ENCODE peak calls at places on chromosome 13, in five cellular contexts. One of them, this sample, is unnamed.

GRCh38 chr13:64723735-64724134 is 2506.4 kb downstream of the PCDH9 start:
- DNase-seq in GM04504: peak; percentile 82
- DNase-seq in AG04450: peak; percentile 74
- DNase-seq in OCI-LY7: no peak
- DNase-seq in thoracic aorta: no peak
- DNase-seq in this sample: no peak

GRCh38 chr13:49635599-49636433 is 7.5 kb downstream of the ARL11 start:
- DNase-seq in GM04504: no peak
- DNase-seq in AG04450: peak; percentile 27
- DNase-seq in OCI-LY7: no peak
- DNase-seq in thoracic aorta: no peak
- DNase-seq in this sample: peak; percentile 52

GRCh38 chr13:113874579-113875428 is 10.9 kb upstream of the GAS6 start:
- DNase-seq in GM04504: no peak
- DNase-seq in AG04450: no peak
- DNase-seq in OCI-LY7: no peak
- DNase-seq in thoracic aorta: no peak
- DNase-seq in this sample: no peak

GRCh38 chr13:106533101-106533939 is 2.1 kb downstream of the EFNB2 start:
- DNase-seq in GM04504: peak; percentile 52
- DNase-seq in AG04450: peak; percentile 59
- DNase-seq in OCI-LY7: no peak
- DNase-seq in thoracic aorta: no peak
- DNase-seq in this sample: no peak

GRCh38 chr13:24270639-24271131 is 38.7 kb upstream of the C1QTNF9 start:
- DNase-seq in GM04504: peak; percentile 21
- DNase-seq in AG04450: no peak
- DNase-seq in OCI-LY7: no peak
- DNase-seq in thoracic aorta: no peak
- DNase-seq in this sample: peak; percentile 60

GRCh38 chr13:36090592-36090991 is 40.6 kb downstream of the DCLK1 start:
- DNase-seq in GM04504: no peak
- DNase-seq in AG04450: no peak
- DNase-seq in OCI-LY7: no peak
- DNase-seq in thoracic aorta: no peak
- DNase-seq in this sample: no peak

GRCh38 chr13:75402787-75403186 is 79.2 kb downstream of the TBC1D4 start:
- DNase-seq in GM04504: no peak
- DNase-seq in AG04450: no peak
- DNase-seq in OCI-LY7: no peak
- DNase-seq in thoracic aorta: no peak
- DNase-seq in this sample: no peak

GRCh38 chr13:44267966-44268365 is 105.7 kb upstream of the SERP2 start:
- DNase-seq in GM04504: no peak
- DNase-seq in AG04450: peak; percentile 36
- DNase-seq in OCI-LY7: no peak
- DNase-seq in thoracic aorta: no peak
- DNase-seq in this sample: no peak

GRCh38 chr13:44868397-44868796 is 120.9 kb downstream of the NUFIP1 start:
- DNase-seq in GM04504: no peak
- DNase-seq in AG04450: no peak
- DNase-seq in OCI-LY7: no peak
- DNase-seq in thoracic aorta: no peak
- DNase-seq in this sample: no peak

GRCh38 chr13:38902551-38902950 is 88.1 kb downstream of the STOML3 start:
- DNase-seq in GM04504: no peak
- DNase-seq in AG04450: no peak
- DNase-seq in OCI-LY7: no peak
- DNase-seq in thoracic aorta: no peak
- DNase-seq in this sample: no peak

GRCh38 chr13:112159575-112160547 is 92.9 kb downstream of the SOX1 start:
- DNase-seq in GM04504: no peak
- DNase-seq in AG04450: no peak
- DNase-seq in OCI-LY7: no peak
- DNase-seq in thoracic aorta: no peak
- DNase-seq in this sample: no peak

GRCh38 chr13:109105899-109106298 is 476.5 kb downstream of the MYO16 start:
- DNase-seq in GM04504: no peak
- DNase-seq in AG04450: peak; percentile 2
- DNase-seq in OCI-LY7: no peak
- DNase-seq in thoracic aorta: no peak
- DNase-seq in this sample: no peak

GRCh38 chr13:21078501-21078900 is 17.1 kb upstream of the LATS2 start:
- DNase-seq in GM04504: peak; percentile 40
- DNase-seq in AG04450: no peak
- DNase-seq in OCI-LY7: no peak
- DNase-seq in thoracic aorta: no peak
- DNase-seq in this sample: no peak

GRCh38 chr13:30338331-30338851 is 31.0 kb upstream of the KATNAL1 start:
- DNase-seq in GM04504: no peak
- DNase-seq in AG04450: no peak
- DNase-seq in OCI-LY7: no peak
- DNase-seq in thoracic aorta: no peak
- DNase-seq in this sample: no peak

GRCh38 chr13:23159205-23159586 is 21.6 kb upstream of the SGCG start:
- DNase-seq in GM04504: no peak
- DNase-seq in AG04450: no peak
- DNase-seq in OCI-LY7: no peak
- DNase-seq in thoracic aorta: no peak
- DNase-seq in this sample: no peak

GRCh38 chr13:44904982-44905381 is 84.3 kb downstream of the NUFIP1 start:
- DNase-seq in GM04504: peak; percentile 96
- DNase-seq in AG04450: peak; percentile 90
- DNase-seq in OCI-LY7: no peak
- DNase-seq in thoracic aorta: peak; percentile 16
- DNase-seq in this sample: no peak

GRCh38 chr13:65679240-65679639 is 1550.9 kb downstream of the PCDH9 start:
- DNase-seq in GM04504: no peak
- DNase-seq in AG04450: no peak
- DNase-seq in OCI-LY7: no peak
- DNase-seq in thoracic aorta: no peak
- DNase-seq in this sample: no peak

GRCh38 chr13:110756268-110756667 is 42.8 kb downstream of the ING1 start:
- DNase-seq in GM04504: no peak
- DNase-seq in AG04450: peak; percentile 57
- DNase-seq in OCI-LY7: no peak
- DNase-seq in thoracic aorta: no peak
- DNase-seq in this sample: no peak

GRCh38 chr13:98144501-98145350 is 1.8 kb downstream of the FARP1 start:
- DNase-seq in GM04504: no peak
- DNase-seq in AG04450: peak; percentile 43
- DNase-seq in OCI-LY7: no peak
- DNase-seq in thoracic aorta: no peak
- DNase-seq in this sample: no peak

GRCh38 chr13:65932587-65933239 is 1297.4 kb downstream of the PCDH9 start:
- DNase-seq in GM04504: no peak
- DNase-seq in AG04450: no peak
- DNase-seq in OCI-LY7: no peak
- DNase-seq in thoracic aorta: no peak
- DNase-seq in this sample: no peak

GRCh38 chr13:99809931-99810330 is 161.6 kb downstream of the ZIC5 start:
- DNase-seq in GM04504: no peak
- DNase-seq in AG04450: no peak
- DNase-seq in OCI-LY7: no peak
- DNase-seq in thoracic aorta: no peak
- DNase-seq in this sample: no peak

GRCh38 chr13:98486412-98486811 is 90.5 kb downstream of the STK24 start:
- DNase-seq in GM04504: no peak
- DNase-seq in AG04450: no peak
- DNase-seq in OCI-LY7: no peak
- DNase-seq in thoracic aorta: no peak
- DNase-seq in this sample: no peak

GRCh38 chr13:79448413-79448812 is 32.5 kb upstream of the NDFIP2 start:
- DNase-seq in GM04504: no peak
- DNase-seq in AG04450: no peak
- DNase-seq in OCI-LY7: no peak
- DNase-seq in thoracic aorta: no peak
- DNase-seq in this sample: no peak

GRCh38 chr13:33313504-33313903 is 27.9 kb upstream of the STARD13 start:
- DNase-seq in GM04504: no peak
- DNase-seq in AG04450: no peak
- DNase-seq in OCI-LY7: no peak
- DNase-seq in thoracic aorta: no peak
- DNase-seq in this sample: no peak

GRCh38 chr13:90217275-90217674 is 1130.2 kb upstream of the MIR17HG start:
- DNase-seq in GM04504: no peak
- DNase-seq in AG04450: no peak
- DNase-seq in OCI-LY7: no peak
- DNase-seq in thoracic aorta: no peak
- DNase-seq in this sample: no peak

GRCh38 chr13:45433381-45433790 is 15.2 kb upstream of the SLC25A30 start:
- DNase-seq in GM04504: no peak
- DNase-seq in AG04450: no peak
- DNase-seq in OCI-LY7: no peak
- DNase-seq in thoracic aorta: no peak
- DNase-seq in this sample: no peak

GRCh38 chr13:44651209-44651608 is 75.1 kb upstream of the TSC22D1 start:
- DNase-seq in GM04504: no peak
- DNase-seq in AG04450: no peak
- DNase-seq in OCI-LY7: no peak
- DNase-seq in thoracic aorta: no peak
- DNase-seq in this sample: no peak

GRCh38 chr13:110413311-110414040 is 106.4 kb downstream of the COL4A2 start:
- DNase-seq in GM04504: no peak
- DNase-seq in AG04450: no peak
- DNase-seq in OCI-LY7: no peak
- DNase-seq in thoracic aorta: no peak
- DNase-seq in this sample: no peak

GRCh38 chr13:78875792-78876580 is 217.0 kb upstream of the OBI1 start:
- DNase-seq in GM04504: no peak
- DNase-seq in AG04450: no peak
- DNase-seq in OCI-LY7: peak; percentile 26
- DNase-seq in thoracic aorta: no peak
- DNase-seq in this sample: peak; percentile 5

GRCh38 chr13:50999641-51000040 is 90.0 kb downstream of the RNASEH2B start:
- DNase-seq in GM04504: no peak
- DNase-seq in AG04450: no peak
- DNase-seq in OCI-LY7: no peak
- DNase-seq in thoracic aorta: no peak
- DNase-seq in this sample: no peak

GRCh38 chr13:34993470-34993869 is 51.4 kb downstream of the NBEA start:
- DNase-seq in GM04504: no peak
- DNase-seq in AG04450: no peak
- DNase-seq in OCI-LY7: no peak
- DNase-seq in thoracic aorta: no peak
- DNase-seq in this sample: no peak

GRCh38 chr13:74135306-74136088 is 1.3 kb upstream of the KLF12 start:
- DNase-seq in GM04504: peak; percentile 63
- DNase-seq in AG04450: no peak
- DNase-seq in OCI-LY7: peak; percentile 84
- DNase-seq in thoracic aorta: peak; percentile 5
- DNase-seq in this sample: no peak

GRCh38 chr13:49584771-49585182 is 581 bp downstream of the RCBTB1 start:
- DNase-seq in GM04504: no peak
- DNase-seq in AG04450: no peak
- DNase-seq in OCI-LY7: peak; percentile 60
- DNase-seq in thoracic aorta: no peak
- DNase-seq in this sample: no peak

GRCh38 chr13:111436446-111436845 is 116.0 kb downstream of the TEX29 start:
- DNase-seq in GM04504: no peak
- DNase-seq in AG04450: no peak
- DNase-seq in OCI-LY7: no peak
- DNase-seq in thoracic aorta: no peak
- DNase-seq in this sample: no peak

This sample was measured in Jurkat, Clone E6-1.